ENCODE peak calls at places on chromosomes 16 and 17, in four cellular contexts. One of them, this sample, is unnamed.
A peak's percentile ranks its signal among the peaks of the same experiment; 100 is the strongest.

GRCh38 chr17:41624208-41625101 is at the start of gene KRT17:
- DNase-seq in A549: no peak
- DNase-seq in HepG2: no peak
- DNase-seq in K562: peak; percentile 63
- DNase-seq in this sample: no peak

GRCh38 chr17:18362509-18363020 is 785 bp downstream of the SHMT1 start:
- DNase-seq in A549: peak; percentile 61
- DNase-seq in HepG2: peak; percentile 76
- DNase-seq in K562: no peak
- DNase-seq in this sample: no peak

GRCh38 chr17:869067-869466 is 86.9 kb downstream of the MRM3 start:
- DNase-seq in A549: no peak
- DNase-seq in HepG2: no peak
- DNase-seq in K562: no peak
- DNase-seq in this sample: peak; percentile 68

GRCh38 chr17:45160505-45161287 is 979 bp upstream of the HEXIM2 start:
- DNase-seq in A549: peak; percentile 68
- DNase-seq in HepG2: peak; percentile 90
- DNase-seq in K562: peak; percentile 85
- DNase-seq in this sample: peak; percentile 61

GRCh38 chr17:7798839-7799238 is 35.2 kb upstream of the KDM6B start:
- DNase-seq in A549: no peak
- DNase-seq in HepG2: no peak
- DNase-seq in K562: no peak
- DNase-seq in this sample: no peak

GRCh38 chr17:12842936-12843335 is 53.6 kb downstream of the ARHGAP44 start:
- DNase-seq in A549: no peak
- DNase-seq in HepG2: no peak
- DNase-seq in K562: no peak
- DNase-seq in this sample: no peak

GRCh38 chr17:47978324-47978723 is 7.4 kb downstream of the CDK5RAP3 start:
- DNase-seq in A549: peak; percentile 93
- DNase-seq in HepG2: peak; percentile 51
- DNase-seq in K562: peak; percentile 83
- DNase-seq in this sample: peak; percentile 54

GRCh38 chr16:31093132-31093703 is 1.4 kb downstream of the VKORC1 start:
- DNase-seq in A549: no peak
- DNase-seq in HepG2: peak; percentile 74
- DNase-seq in K562: peak; percentile 80
- DNase-seq in this sample: peak; percentile 38

GRCh38 chr16:67164599-67165061 is at the start of gene HSF4:
- DNase-seq in A549: no peak
- DNase-seq in HepG2: peak; percentile 52
- DNase-seq in K562: peak; percentile 79
- DNase-seq in this sample: no peak

GRCh38 chr16:10338426-10338825 is 47.4 kb upstream of the ATF7IP2 start:
- DNase-seq in A549: no peak
- DNase-seq in HepG2: no peak
- DNase-seq in K562: no peak
- DNase-seq in this sample: no peak

DNA sequence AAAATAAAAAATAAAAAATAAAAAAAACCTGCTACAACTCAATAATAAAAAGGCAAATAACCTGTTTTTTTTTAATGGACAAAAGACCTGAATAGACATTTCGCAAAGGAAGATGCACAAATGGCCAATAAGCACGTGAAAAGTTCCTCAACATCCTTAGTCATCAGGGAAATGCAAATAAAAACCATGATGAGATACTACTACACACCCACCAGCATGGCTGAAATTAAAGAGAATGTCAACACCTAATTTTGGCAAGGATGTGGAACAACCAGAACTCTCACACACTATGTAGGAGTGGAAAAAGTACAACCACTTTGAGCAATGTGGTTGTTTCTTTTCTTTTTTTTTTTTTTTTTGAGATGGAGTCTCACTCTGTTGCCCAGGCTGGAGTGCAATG is 24.6 kb downstream of the COG7 start:
- DNase-seq in A549: no peak
- DNase-seq in HepG2: no peak
- DNase-seq in K562: no peak
- DNase-seq in this sample: no peak
- TF ChIP-seq USF2 in A549: no peak
- TF ChIP-seq USF2 in HepG2: no peak
- TF ChIP-seq USF2 in K562: no peak
- TF ChIP-seq USF2 in this sample: no peak

GRCh38 chr17:56690441-56691291 is 97.2 kb downstream of the NOG start:
- DNase-seq in A549: no peak
- DNase-seq in HepG2: no peak
- DNase-seq in K562: no peak
- DNase-seq in this sample: no peak
- TF ChIP-seq SMC3 in A549: no peak
- TF ChIP-seq SMC3 in HepG2: no peak
- TF ChIP-seq SMC3 in K562: no peak
- TF ChIP-seq SMC3 in this sample: no peak

DNA sequence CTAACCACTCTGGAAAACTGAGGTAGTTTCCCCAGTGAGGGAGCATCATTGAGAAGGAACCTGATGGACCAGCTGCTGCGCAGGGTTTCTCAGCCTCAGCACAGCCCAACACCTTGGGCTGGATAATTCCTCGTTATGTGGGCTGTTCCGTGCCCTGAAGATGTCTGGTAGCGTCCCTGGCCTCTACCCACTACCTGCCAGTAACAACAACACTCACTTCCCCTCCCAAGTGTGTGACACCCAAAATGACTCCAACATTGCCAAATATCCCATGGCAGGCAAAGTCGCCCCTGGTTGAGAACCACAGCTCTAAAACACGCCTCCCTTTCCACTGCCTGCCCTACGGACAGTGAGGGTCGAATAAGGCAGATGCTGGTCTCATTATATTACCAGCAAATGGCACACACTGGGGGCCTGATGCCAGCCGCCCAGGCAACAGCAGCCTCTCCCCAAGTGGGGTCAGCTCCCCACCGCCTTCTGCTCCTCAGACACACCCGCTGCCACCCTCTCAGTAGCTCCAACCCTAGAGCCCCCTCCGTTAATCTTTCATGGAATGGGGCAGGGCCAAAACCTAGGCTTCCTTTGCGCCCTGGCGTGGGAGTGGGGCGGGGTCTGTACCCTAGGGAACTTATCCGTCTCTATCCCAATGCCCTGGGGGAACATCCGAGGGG is 1.0 kb downstream of the RHBDF2 start:
- DNase-seq in A549: no peak
- DNase-seq in HepG2: no peak
- DNase-seq in K562: no peak
- DNase-seq in this sample: no peak
- TF ChIP-seq USF2 in A549: no peak
- TF ChIP-seq USF2 in HepG2: no peak
- TF ChIP-seq USF2 in K562: no peak
- TF ChIP-seq USF2 in this sample: no peak

GRCh38 chr16:21300309-21301167 is 22.4 kb upstream of the CRYM start:
- DNase-seq in A549: peak; percentile 96
- DNase-seq in HepG2: peak; percentile 100
- DNase-seq in K562: peak; percentile 91
- DNase-seq in this sample: peak; percentile 100
- TF ChIP-seq SMC3 in A549: peak; percentile 96
- TF ChIP-seq SMC3 in HepG2: peak; percentile 100
- TF ChIP-seq SMC3 in K562: peak; percentile 96
- TF ChIP-seq SMC3 in this sample: peak; percentile 95

This sample was measured in IMR-90.